ENCODE peak calls at places on chromosomes 11 and 22, in nine cellular contexts. S, I, O, T, X, Y, A, U and E are unnamed samples.

GRCh38 chr11:123304828-123305530 is 109.9 kb upstream of the CLMP start:
- DNase-seq in O (no peak), X (no peak), I (no peak), S (no peak), Y (no peak), U (no peak), T (no peak), A (no peak), E (no peak)

GRCh38 chr11:44493383-44493782 is 72.1 kb upstream of the CD82 start:
- DNase-seq in X (no peak), U (no peak), Y (no peak), O (no peak), S (no peak), T (no peak), A (no peak), I (no peak), E (no peak)

GRCh38 chr11:103317118-103317517 is 207.9 kb downstream of the DYNC2H1 start:
- DNase-seq in O (no peak), A (no peak), S (no peak), X (no peak), T (no peak), I (no peak), U (no peak), Y (no peak), E (no peak)

GRCh38 chr11:110478410-110478809 is 48.7 kb downstream of the FDX1 start:
- DNase-seq in S (no peak), O (no peak), Y (no peak), A (peak), X (no peak), U (no peak), I (no peak), T (no peak), E (no peak)

GRCh38 chr22:17097701-17098100 is 12.9 kb downstream of the IL17RA start:
- DNase-seq in S (no peak), A (no peak), U (no peak), O (peak), I (no peak), X (no peak), Y (no peak), T (no peak), E (no peak)

GRCh38 chr11:48034926-48035876 is 54.8 kb downstream of the PTPRJ start:
- DNase-seq in I (no peak), S (peak), X (no peak), U (peak), O (peak), T (peak), Y (no peak), A (no peak), E (no peak)

GRCh38 chr11:113201055-113201818 is 113.1 kb upstream of the TTC12 start:
- DNase-seq in O (no peak), T (no peak), S (no peak), A (no peak), I (no peak), X (no peak), U (no peak), Y (no peak), E (no peak)

GRCh38 chr11:134856371-134856971 is 444.4 kb upstream of the B3GAT1 start:
- DNase-seq in I (no peak), Y (no peak), A (peak), X (no peak), T (no peak), O (no peak), U (no peak), S (no peak), E (no peak)

GRCh38 chr11:16807306-16807705 is 68.9 kb downstream of the C11orf58 start:
- DNase-seq in O (no peak), T (no peak), I (no peak), X (no peak), Y (no peak), U (no peak), S (no peak), A (no peak), E (no peak)

GRCh38 chr11:34609850-34610249 is 11.0 kb upstream of the EHF start:
- DNase-seq in S (no peak), Y (no peak), I (peak), T (no peak), A (no peak), O (no peak), X (no peak), U (no peak), E (no peak)

GRCh38 chr11:18709414-18709813 is 10.8 kb downstream of the TMEM86A start:
- DNase-seq in I (no peak), A (no peak), X (no peak), U (no peak), T (no peak), O (no peak), Y (no peak), S (no peak), E (no peak)

GRCh38 chr22:30078320-30079311 is 1.6 kb upstream of the HORMAD2 start:
- DNase-seq in O (no peak), Y (no peak), A (no peak), S (no peak), U (no peak), T (no peak), X (no peak), I (no peak), E (no peak)
- H3K4me3 ChIP-seq in O (no peak), Y (no peak), A (peak), S (no peak), U (no peak), T (no peak), X (no peak), I (no peak), E (no peak)

GRCh38 chr11:126415669-126416420 is 60.4 kb downstream of the ST3GAL4 start:
- DNase-seq in Y (no peak), T (peak), A (no peak), O (peak), X (no peak), U (no peak), I (no peak), S (peak), E (peak)
- TF ChIP-seq POLR2AphosphoS5 in Y (no peak), T (peak), A (no peak), O (peak), X (no peak), U (no peak), I (no peak), S (no peak), E (peak)

GRCh38 chr22:47304854-47305253 is 542.4 kb downstream of the TBC1D22A start:
- DNase-seq in T (no peak), O (no peak), S (no peak), A (no peak), I (no peak), Y (no peak), U (no peak), X (no peak), E (no peak)
- TF ChIP-seq POLR2A in T (no peak), O (no peak), S (no peak), A (no peak), I (no peak), Y (no peak), U (no peak), X (no peak), E (no peak)

GRCh38 chr22:41883400-41883799 is 31.5 kb downstream of the SHISA8 start:
- DNase-seq in X (no peak), T (no peak), U (no peak), A (no peak), I (no peak), Y (no peak), O (no peak), S (no peak), E (no peak)

GRCh38 chr22:41888638-41889200 is 26.2 kb downstream of the SHISA8 start:
- DNase-seq in A (no peak), Y (no peak), I (no peak), O (no peak), X (no peak), S (no peak), U (no peak), T (no peak), E (no peak)

GRCh38 chr22:41880653-41881052 is 34.2 kb downstream of the SHISA8 start:
- DNase-seq in T (no peak), U (no peak), Y (no peak), I (no peak), O (no peak), X (no peak), S (no peak), A (no peak), E (no peak)

GRCh38 chr22:41885116-41885515 is 29.8 kb downstream of the SHISA8 start:
- DNase-seq in T (no peak), S (no peak), I (no peak), A (no peak), O (no peak), U (no peak), X (no peak), Y (no peak), E (no peak)

DNA sequence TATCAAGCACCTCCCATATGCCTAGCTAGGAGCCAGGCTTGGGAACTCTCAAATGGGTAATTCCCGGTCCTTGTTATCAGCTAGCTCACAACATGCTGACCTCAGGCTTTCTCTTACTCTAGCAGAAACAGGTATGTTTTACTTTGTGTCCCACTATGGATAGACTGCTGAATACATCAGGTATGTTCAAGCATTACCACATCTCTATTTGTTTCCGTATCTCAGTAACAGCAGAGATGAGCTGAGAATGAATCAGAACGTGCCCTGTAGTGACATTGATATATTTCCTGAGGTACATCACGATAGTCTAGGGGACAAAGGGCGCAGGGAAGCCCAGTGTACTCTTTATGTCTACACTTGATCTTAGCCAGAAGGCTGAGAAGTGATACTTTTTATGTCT is 29.3 kb downstream of the SHISA8 start:
- DNase-seq in Y (no peak), I (no peak), A (no peak), U (no peak), O (no peak), X (no peak), T (no peak), S (no peak), E (no peak)
- H3K4me3 ChIP-seq in Y (no peak), I (no peak), A (no peak), U (no peak), O (no peak), X (no peak), T (no peak), S (no peak), E (no peak)

GRCh38 chr22:35376728-35377472 is 4.0 kb upstream of the HMOX1 start:
- DNase-seq in U (peak), T (peak), S (peak), O (peak), A (peak), X (peak), Y (peak), I (peak), E (peak)
- TF ChIP-seq POLR2AphosphoS5 in U (peak), T (peak), S (peak), O (peak), A (no peak), X (peak), Y (peak), I (no peak), E (peak)

DNA sequence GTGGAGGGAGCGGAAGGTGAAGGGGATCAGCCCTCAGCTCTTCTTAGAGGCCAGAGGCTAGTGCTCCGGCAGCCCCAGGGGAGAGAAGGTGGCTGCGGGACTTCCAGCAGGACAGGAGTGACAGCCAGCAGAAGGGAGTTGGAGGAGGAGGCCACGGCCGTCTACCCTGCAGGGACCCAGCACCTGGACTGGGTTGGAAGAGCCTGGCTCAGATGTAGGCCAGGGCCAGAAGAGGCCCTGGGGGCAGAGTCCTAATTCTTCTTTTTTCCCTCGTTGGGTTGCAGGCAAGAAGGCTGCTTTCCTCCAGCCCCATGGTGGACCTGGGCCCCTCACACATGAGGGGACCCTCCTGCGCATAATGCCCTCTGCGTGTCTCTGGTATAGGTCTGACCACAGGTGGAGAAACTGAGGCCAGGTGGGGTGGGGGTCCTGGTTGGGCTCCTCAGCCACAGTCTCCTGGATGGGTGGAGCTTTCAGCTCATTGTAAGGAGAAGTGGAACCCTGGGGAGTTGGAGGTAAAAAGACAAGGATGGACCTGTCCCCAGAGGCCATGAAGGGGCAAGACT is 2.3 kb upstream of the MCAM start:
- DNase-seq in A (no peak), T (no peak), O (no peak), I (no peak), X (no peak), U (no peak), S (no peak), Y (no peak), E (no peak)
- TF ChIP-seq POLR2A in A (no peak), T (no peak), O (no peak), I (no peak), X (no peak), U (no peak), S (no peak), Y (no peak), E (no peak)